ENCODE peak calls at places on chromosome 21, in five cellular contexts. One of them, this sample, is unnamed.

GRCh38 chr21:20083925-20084324 is 914.3 kb upstream of the NCAM2 start:
- DNase-seq in PC-3: no peak
- DNase-seq in Calu3: no peak
- DNase-seq in astrocyte of the spinal cord: no peak
- DNase-seq in activated CD8-positive, alpha-beta memory T cell treated with anti-CD3 and anti-CD28 coated beads, Interleukin-2, amount 50 U/mL, for 48 hours: no peak
- DNase-seq in this sample: no peak

GRCh38 chr21:45328198-45329087 is 40.7 kb upstream of the POFUT2 start:
- DNase-seq in activated CD8-positive, alpha-beta memory T cell treated with anti-CD3 and anti-CD28 coated beads, Interleukin-2, amount 50 U/mL, for 48 hours: no peak
- DNase-seq in PC-3: no peak
- DNase-seq in Calu3: no peak
- DNase-seq in astrocyte of the spinal cord: no peak
- DNase-seq in this sample: no peak

GRCh38 chr21:44829507-44830092 is 11.7 kb upstream of the SUMO3 start:
- DNase-seq in activated CD8-positive, alpha-beta memory T cell treated with anti-CD3 and anti-CD28 coated beads, Interleukin-2, amount 50 U/mL, for 48 hours: no peak
- DNase-seq in astrocyte of the spinal cord: no peak
- DNase-seq in PC-3: no peak
- DNase-seq in Calu3: no peak
- DNase-seq in this sample: no peak

GRCh38 chr21:44854664-44855446 is 18.6 kb downstream of the PTTG1IP start:
- DNase-seq in PC-3: no peak
- DNase-seq in Calu3: no peak
- DNase-seq in astrocyte of the spinal cord: no peak
- DNase-seq in activated CD8-positive, alpha-beta memory T cell treated with anti-CD3 and anti-CD28 coated beads, Interleukin-2, amount 50 U/mL, for 48 hours: no peak
- DNase-seq in this sample: no peak

GRCh38 chr21:26850116-26850643 is 5.0 kb upstream of the ADAMTS1 start:
- DNase-seq in Calu3: no peak
- DNase-seq in activated CD8-positive, alpha-beta memory T cell treated with anti-CD3 and anti-CD28 coated beads, Interleukin-2, amount 50 U/mL, for 48 hours: no peak
- DNase-seq in PC-3: peak
- DNase-seq in astrocyte of the spinal cord: peak
- DNase-seq in this sample: no peak

GRCh38 chr21:42218836-42219605 is at the start of gene ABCG1:
- DNase-seq in activated CD8-positive, alpha-beta memory T cell treated with anti-CD3 and anti-CD28 coated beads, Interleukin-2, amount 50 U/mL, for 48 hours: peak
- DNase-seq in PC-3: peak
- DNase-seq in Calu3: peak
- DNase-seq in astrocyte of the spinal cord: no peak
- DNase-seq in this sample: peak

GRCh38 chr21:28754127-28754611 is 238.5 kb downstream of the LTN1 start:
- DNase-seq in astrocyte of the spinal cord: peak
- DNase-seq in Calu3: no peak
- DNase-seq in PC-3: no peak
- DNase-seq in activated CD8-positive, alpha-beta memory T cell treated with anti-CD3 and anti-CD28 coated beads, Interleukin-2, amount 50 U/mL, for 48 hours: no peak
- DNase-seq in this sample: no peak

GRCh38 chr21:43298546-43299440 is 128.1 kb downstream of the SIK1 start:
- DNase-seq in astrocyte of the spinal cord: no peak
- DNase-seq in Calu3: no peak
- DNase-seq in activated CD8-positive, alpha-beta memory T cell treated with anti-CD3 and anti-CD28 coated beads, Interleukin-2, amount 50 U/mL, for 48 hours: no peak
- DNase-seq in PC-3: no peak
- DNase-seq in this sample: no peak

GRCh38 chr21:29477347-29477746 is 178.6 kb downstream of the BACH1 start:
- DNase-seq in Calu3: no peak
- DNase-seq in PC-3: no peak
- DNase-seq in activated CD8-positive, alpha-beta memory T cell treated with anti-CD3 and anti-CD28 coated beads, Interleukin-2, amount 50 U/mL, for 48 hours: no peak
- DNase-seq in astrocyte of the spinal cord: peak
- DNase-seq in this sample: no peak

GRCh38 chr21:14403681-14404318 is 20.9 kb upstream of the HSPA13 start:
- DNase-seq in Calu3: peak
- DNase-seq in activated CD8-positive, alpha-beta memory T cell treated with anti-CD3 and anti-CD28 coated beads, Interleukin-2, amount 50 U/mL, for 48 hours: no peak
- DNase-seq in astrocyte of the spinal cord: peak
- DNase-seq in PC-3: peak
- DNase-seq in this sample: no peak

GRCh38 chr21:14554948-14555347 is 8.8 kb upstream of the SAMSN1 start:
- DNase-seq in astrocyte of the spinal cord: no peak
- DNase-seq in activated CD8-positive, alpha-beta memory T cell treated with anti-CD3 and anti-CD28 coated beads, Interleukin-2, amount 50 U/mL, for 48 hours: no peak
- DNase-seq in Calu3: no peak
- DNase-seq in PC-3: peak
- DNase-seq in this sample: no peak

GRCh38 chr21:33071878-33072306 is 2.0 kb downstream of the OLIG1 start:
- DNase-seq in astrocyte of the spinal cord: peak
- DNase-seq in activated CD8-positive, alpha-beta memory T cell treated with anti-CD3 and anti-CD28 coated beads, Interleukin-2, amount 50 U/mL, for 48 hours: peak
- DNase-seq in PC-3: no peak
- DNase-seq in Calu3: no peak
- DNase-seq in this sample: no peak

GRCh38 chr21:29418813-29419212 is 120.1 kb downstream of the BACH1 start:
- DNase-seq in Calu3: no peak
- DNase-seq in activated CD8-positive, alpha-beta memory T cell treated with anti-CD3 and anti-CD28 coated beads, Interleukin-2, amount 50 U/mL, for 48 hours: no peak
- DNase-seq in PC-3: no peak
- DNase-seq in astrocyte of the spinal cord: no peak
- DNase-seq in this sample: no peak

GRCh38 chr21:31526040-31526439 is 133.5 kb upstream of the SOD1 start:
- DNase-seq in activated CD8-positive, alpha-beta memory T cell treated with anti-CD3 and anti-CD28 coated beads, Interleukin-2, amount 50 U/mL, for 48 hours: no peak
- DNase-seq in astrocyte of the spinal cord: peak
- DNase-seq in Calu3: no peak
- DNase-seq in PC-3: peak
- DNase-seq in this sample: no peak

This sample was measured in ecto neural progenitor cell.